ENCODE peak calls at places on chromosomes 6 and 20, in eight cellular contexts. V is adipocyte; J is fibroblast of the aortic adventitia; Q is left lung; E is CD8-positive, alpha-beta T cell; I is mammary epithelial cell; A is fibroblast of mammary gland; N is tibial artery. W is an unnamed sample.

GRCh38 chr6:44671333-44671732 is 283.8 kb downstream of the CDC5L start:
- DNase-seq in V (no peak), J (no peak), Q (no peak), E (no peak), I (no peak), A (no peak), N (no peak), W (no peak)

GRCh38 chr6:125918681-125919566 is 37.6 kb upstream of the HINT3 start:
- DNase-seq in V (peak), J (peak), Q (no peak), E (peak), I (peak), A (peak), N (peak), W (peak)

GRCh38 chr20:45104786-45105185 is 3.9 kb upstream of the KCNS1 start:
- DNase-seq in V (peak), J (peak), Q (no peak), E (no peak), I (peak), A (peak), N (no peak), W (peak)

GRCh38 chr20:16220826-16221225 is 352.4 kb downstream of the KIF16B start:
- DNase-seq in V (no peak), J (no peak), Q (no peak), E (no peak), I (no peak), A (no peak), N (no peak), W (no peak)

GRCh38 chr6:105398859-105399258 is 4.0 kb downstream of the PREP start:
- DNase-seq in V (no peak), J (no peak), Q (no peak), E (no peak), I (no peak), A (no peak), N (no peak), W (no peak)

GRCh38 chr6:55016261-55016660 is 158.1 kb upstream of the HCRTR2 start:
- DNase-seq in V (no peak), J (no peak), Q (no peak), E (no peak), I (no peak), A (no peak), N (no peak), W (no peak)

GRCh38 chr6:116369540-116370327 is 1.0 kb upstream of the DSE start:
- DNase-seq in V (peak), J (peak), Q (no peak), E (no peak), I (no peak), A (no peak), N (no peak), W (peak)

GRCh38 chr6:36364669-36365479 is 22.6 kb downstream of the ETV7 start:
- DNase-seq in V (no peak), J (peak), Q (no peak), E (no peak), I (no peak), A (no peak), N (no peak), W (peak)

GRCh38 chr20:40865095-40865494 is 163.5 kb upstream of the TOP1 start:
- DNase-seq in V (no peak), J (peak), Q (no peak), E (no peak), I (no peak), A (no peak), N (no peak), W (no peak)

GRCh38 chr20:51752343-51752951 is 15.7 kb downstream of the ATP9A start:
- DNase-seq in V (peak), J (peak), Q (no peak), E (no peak), I (peak), A (peak), N (no peak), W (peak)

GRCh38 chr6:20789162-20789561 is 254.9 kb downstream of the CDKAL1 start:
- DNase-seq in V (peak), J (peak), Q (no peak), E (no peak), I (no peak), A (peak), N (no peak), W (peak)

GRCh38 chr6:170497845-170498281 is 55.2 kb downstream of the PSMB1 start:
- DNase-seq in V (no peak), J (no peak), Q (no peak), E (no peak), I (peak), A (no peak), N (no peak), W (peak)

GRCh38 chr6:166203641-166204222 is 36.1 kb upstream of the TBXT start:
- DNase-seq in V (no peak), J (no peak), Q (no peak), E (no peak), I (no peak), A (no peak), N (no peak), W (no peak)

GRCh38 chr20:11140359-11140758 is 466.6 kb upstream of the JAG1 start:
- DNase-seq in V (peak), J (peak), Q (no peak), E (no peak), I (peak), A (peak), N (no peak), W (peak)

GRCh38 chr6:30206152-30206551 is 7.1 kb downstream of the TRIM26 start:
- DNase-seq in V (no peak), J (peak), Q (no peak), E (no peak), I (no peak), A (peak), N (no peak), W (peak)

GRCh38 chr6:163354779-163355431 is 59.6 kb upstream of the QKI start:
- DNase-seq in V (no peak), J (peak), Q (no peak), E (no peak), I (no peak), A (peak), N (peak), W (no peak)

GRCh38 chr6:30154709-30155521 is 6.1 kb downstream of the TRIM10 start:
- DNase-seq in V (peak), J (peak), Q (no peak), E (no peak), I (peak), A (peak), N (no peak), W (peak)

GRCh38 chr6:56749632-56750151 is 107.0 kb upstream of the DST start:
- DNase-seq in V (peak), J (peak), Q (peak), E (no peak), I (peak), A (peak), N (no peak), W (peak)

GRCh38 chr6:37824170-37824569 is 4.6 kb downstream of the ZFAND3 start:
- DNase-seq in V (no peak), J (no peak), Q (no peak), E (no peak), I (no peak), A (no peak), N (no peak), W (no peak)
- H3K4me3 ChIP-seq in V (no peak), J (no peak), Q (no peak), E (no peak), I (no peak), A (no peak), N (no peak), W (no peak)

GRCh38 chr6:131807321-131807643 is 538 bp upstream of the ENPP1 start:
- DNase-seq in V (no peak), J (no peak), Q (no peak), E (no peak), I (no peak), A (no peak), N (no peak), W (no peak)
- H3K4me3 ChIP-seq in V (peak), J (peak), Q (peak), E (peak), I (peak), A (peak), N (peak), W (peak)

GRCh38 chr6:35019171-35019570 is 122.0 kb downstream of the TCP11 start:
- DNase-seq in V (no peak), J (no peak), Q (no peak), E (no peak), I (no peak), A (no peak), N (no peak), W (peak)
- H3K4me3 ChIP-seq in V (no peak), J (no peak), Q (peak), E (no peak), I (no peak), A (no peak), N (peak), W (no peak)

GRCh38 chr6:82980086-82980485 is 85.6 kb downstream of the UBE3D start:
- DNase-seq in V (peak), J (no peak), Q (no peak), E (no peak), I (peak), A (peak), N (no peak), W (peak)
- H3K4me3 ChIP-seq in V (peak), J (no peak), Q (no peak), E (no peak), I (no peak), A (no peak), N (no peak), W (no peak)

DNA sequence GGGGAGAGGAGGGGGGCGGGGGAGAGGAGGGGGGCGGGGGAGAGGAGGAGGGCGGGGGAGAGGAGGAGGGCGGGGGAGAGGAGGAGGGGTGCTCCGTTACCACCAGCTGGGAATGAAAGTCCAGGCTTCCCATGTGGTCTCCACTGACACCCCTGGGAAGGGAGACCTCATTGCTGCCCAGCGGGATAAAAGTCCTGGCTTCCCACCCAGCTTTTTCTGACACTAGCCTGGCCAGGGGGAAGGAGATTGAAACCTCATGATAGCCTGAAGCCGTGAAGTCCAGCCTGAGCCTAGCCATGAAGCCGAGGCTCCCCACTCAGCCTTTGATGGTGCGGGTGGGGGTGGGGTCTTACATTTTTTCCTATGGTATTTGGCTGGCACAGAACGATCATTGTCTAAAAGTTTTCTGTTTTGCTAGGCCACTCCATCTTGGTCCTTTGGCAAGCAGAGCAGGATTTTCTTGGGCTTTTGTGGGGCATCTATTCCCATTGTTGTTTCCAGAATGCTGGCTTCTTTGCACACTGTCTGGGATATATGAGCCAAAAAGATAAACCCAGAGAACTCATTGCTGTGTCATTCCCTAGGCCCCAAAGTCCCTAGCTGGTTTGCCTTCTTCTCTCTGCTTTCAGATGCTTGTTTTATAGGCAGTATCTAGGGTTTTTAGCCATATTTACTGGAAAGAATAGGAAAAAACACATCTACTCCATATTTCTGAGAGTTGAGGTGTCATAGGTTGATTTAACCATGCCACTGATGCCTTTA is 67.9 kb upstream of the RNF24 start:
- DNase-seq in V (peak), J (peak), Q (no peak), E (no peak), I (no peak), A (no peak), N (no peak), W (no peak)
- H3K4me3 ChIP-seq in V (peak), J (peak), Q (no peak), E (no peak), I (no peak), A (no peak), N (no peak), W (no peak)

GRCh38 chr20:4110885-4111284 is 95.5 kb upstream of the RNF24 start:
- DNase-seq in V (no peak), J (no peak), Q (no peak), E (no peak), I (no peak), A (no peak), N (no peak), W (no peak)
- H3K4me3 ChIP-seq in V (no peak), J (no peak), Q (no peak), E (no peak), I (no peak), A (no peak), N (no peak), W (no peak)

DNA sequence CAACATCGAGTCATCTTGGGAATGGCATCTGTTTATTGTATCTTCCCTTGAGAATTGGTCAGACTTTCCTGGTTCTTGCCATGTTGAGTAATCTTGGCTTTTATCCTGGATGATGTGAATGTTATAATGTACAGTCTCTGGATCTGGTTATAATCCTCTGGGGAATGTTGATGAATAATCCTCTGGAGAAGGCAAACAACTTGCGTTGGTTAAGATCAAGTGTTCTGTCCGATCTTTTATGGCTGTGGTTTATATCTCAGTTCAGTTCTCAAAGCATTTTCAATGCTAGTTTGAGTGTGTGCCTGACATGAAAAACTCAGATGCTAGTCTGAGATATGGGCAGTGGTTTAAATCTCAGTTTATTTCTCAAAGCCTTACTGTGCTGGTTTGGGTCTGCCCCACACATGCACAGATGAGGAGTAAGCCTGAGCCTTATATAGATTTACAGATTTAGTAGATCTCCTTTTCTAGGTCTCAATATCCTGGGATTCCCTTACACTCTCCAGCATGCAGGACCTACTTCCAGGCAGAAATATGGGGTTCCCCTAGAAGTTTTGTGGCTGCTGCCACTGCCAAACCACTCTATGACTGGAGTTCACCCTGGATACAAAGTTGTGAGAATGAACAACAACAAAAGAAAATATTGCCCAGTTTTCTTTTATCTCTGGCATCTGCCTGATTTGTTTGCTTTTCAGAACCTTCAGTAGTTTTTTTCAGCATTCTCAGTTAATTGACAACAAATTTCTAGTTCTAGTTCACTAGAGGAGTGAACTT is 191.8 kb upstream of the MAN1A1 start:
- DNase-seq in V (peak), J (peak), Q (no peak), E (no peak), I (peak), A (peak), N (no peak), W (peak)
- H3K4me3 ChIP-seq in V (peak), J (no peak), Q (no peak), E (no peak), I (no peak), A (no peak), N (no peak), W (no peak)

W was measured in choroid plexus epithelial cell.